ENCODE peak calls at places on chromosomes 12 and 14, in five cellular contexts. D is H9, Y is neuronal stem cell, J is H1, B is mesenchymal stem cell. S is an unnamed sample.

GRCh38 chr12:94080684-94081009 is 67.7 kb upstream of the PLXNC1 start:
- DNase-seq in J (no peak), B (no peak), Y (no peak), D (no peak), S (no peak)

GRCh38 chr12:49959570-49960473 is 1.9 kb upstream of the AQP5 start:
- DNase-seq in J (no peak), B (no peak), Y (peak), D (peak), S (no peak)

GRCh38 chr12:13227191-13227590 is 30.7 kb downstream of the EMP1 start:
- DNase-seq in B (no peak), D (no peak), J (no peak), Y (no peak), S (no peak)

GRCh38 chr12:65532744-65533143 is 254.3 kb downstream of the MSRB3 start:
- DNase-seq in B (peak), Y (no peak), J (no peak), D (no peak), S (peak)

GRCh38 chr14:97777622-97778021 is 980.4 kb downstream of the VRK1 start:
- DNase-seq in B (no peak), D (no peak), J (no peak), Y (no peak), S (no peak)

GRCh38 chr12:89138048-89138852 is 214.1 kb downstream of the DUSP6 start:
- DNase-seq in D (no peak), B (peak), Y (no peak), J (no peak), S (peak)

GRCh38 chr12:65655074-65655493 is 169.2 kb upstream of the HMGA2 start:
- DNase-seq in J (no peak), Y (no peak), B (peak), D (no peak), S (peak)

GRCh38 chr14:93207468-93208308 is 632 bp downstream of the UBR7 start:
- DNase-seq in B (peak), J (peak), Y (peak), D (no peak), S (peak)

GRCh38 chr12:98373982-98374381 is 141.4 kb upstream of the TMPO start:
- DNase-seq in Y (no peak), D (no peak), B (no peak), J (no peak), S (no peak)

GRCh38 chr14:90969493-90970166 is 90.8 kb downstream of the RPS6KA5 start:
- DNase-seq in D (no peak), B (peak), Y (no peak), J (no peak), S (no peak)

GRCh38 chr14:100899841-100900771 is 3.4 kb downstream of the RTL1 start:
- DNase-seq in J (peak), Y (peak), D (peak), B (peak), S (no peak)

GRCh38 chr14:50521912-50522341 is 10.4 kb downstream of the MAP4K5 start:
- DNase-seq in D (no peak), B (peak), J (no peak), Y (no peak), S (peak)
- H3K4me2 ChIP-seq in D (no peak), B (no peak), J (no peak), Y (no peak), S (peak)

GRCh38 chr14:63564318-63564717 is 21.1 kb upstream of the PPP2R5E start:
- DNase-seq in D (no peak), Y (no peak), J (no peak), B (peak), S (no peak)
- H4K91ac ChIP-seq in D (no peak), Y (no peak), J (no peak), B (no peak), S (no peak)

GRCh38 chr12:80709811-80710726 is 2.6 kb downstream of the MYF6 start:
- DNase-seq in Y (peak), J (peak), B (no peak), D (peak), S (no peak)
- H3K18ac ChIP-seq in Y (no peak), J (peak), B (no peak), D (no peak), S (no peak)

GRCh38 chr12:42763682-42764081 is 174.1 kb upstream of the PRICKLE1 start:
- DNase-seq in B (no peak), Y (no peak), J (no peak), D (no peak), S (no peak)
- H3K4me2 ChIP-seq in B (no peak), Y (no peak), J (no peak), D (no peak), S (no peak)

GRCh38 chr12:19576421-19576925 is 137.2 kb downstream of the AEBP2 start:
- DNase-seq in D (no peak), J (no peak), Y (no peak), B (peak), S (peak)

GRCh38 chr12:19572920-19573558 is 133.7 kb downstream of the AEBP2 start:
- DNase-seq in B (peak), J (peak), D (peak), Y (no peak), S (peak)

GRCh38 chr12:19574606-19575005 is 135.3 kb downstream of the AEBP2 start:
- DNase-seq in J (no peak), B (no peak), D (no peak), Y (no peak), S (peak)

GRCh38 chr12:19575307-19576243 is 136.3 kb downstream of the AEBP2 start:
- DNase-seq in Y (no peak), J (no peak), B (peak), D (no peak), S (peak)

GRCh38 chr12:19573866-19574265 is 134.6 kb downstream of the AEBP2 start:
- DNase-seq in B (no peak), D (peak), Y (no peak), J (no peak), S (no peak)
- H4K91ac ChIP-seq in B (peak), D (no peak), Y (no peak), J (no peak), S (peak)

GRCh38 chr12:110893956-110894355 is 26.4 kb downstream of the MYL2 start:
- DNase-seq in B (no peak), J (no peak), D (no peak), Y (no peak), S (no peak)
- H3K18ac ChIP-seq in B (no peak), J (no peak), D (no peak), Y (no peak), S (no peak)